ENCODE peak calls at places on chromosome 18, in six cellular contexts. W is kidney, L is choroid plexus epithelial cell, T is brain microvascular endothelial cell, G is PC-3, A is mesothelial cell of epicardium. Z is an unnamed sample.

GRCh38 chr18:75123113-75123512 is 85.8 kb downstream of the PTGR3 start:
- DNase-seq in A (no peak), T (no peak), W (no peak), G (no peak), L (no peak), Z (no peak)

GRCh38 chr18:14974088-14974487 is 226.1 kb downstream of the ANKRD30B start:
- DNase-seq in L (no peak), A (no peak), G (peak; percentile 59), T (no peak), W (no peak), Z (no peak)

GRCh38 chr18:79928563-79928960 is 22.9 kb downstream of the SLC66A2 start:
- DNase-seq in T (no peak), L (no peak), G (no peak), A (no peak), W (peak; percentile 37), Z (no peak)

GRCh38 chr18:52409732-52410131 is 69.7 kb downstream of the DCC start:
- DNase-seq in G (peak; percentile 19), L (no peak), W (no peak), A (no peak), T (no peak), Z (peak; percentile 1)

GRCh38 chr18:79917351-79918088 is 33.9 kb downstream of the SLC66A2 start:
- DNase-seq in W (peak; percentile 61), A (no peak), T (no peak), L (no peak), G (no peak), Z (no peak)

GRCh38 chr18:12637901-12638633 is 19.8 kb downstream of the SPIRE1 start:
- DNase-seq in W (no peak), T (peak; percentile 12), G (peak; percentile 80), L (peak; percentile 37), A (no peak), Z (no peak)

GRCh38 chr18:13136689-13137040 is 81.9 kb upstream of the LDLRAD4 start:
- DNase-seq in W (peak; percentile 87), A (no peak), G (no peak), T (no peak), L (no peak), Z (no peak)

GRCh38 chr18:1840878-1841277 is 730.4 kb downstream of the METTL4 start:
- DNase-seq in W (no peak), G (no peak), A (no peak), L (no peak), T (no peak), Z (no peak)

GRCh38 chr18:51647942-51648341 is 450.5 kb upstream of the MEX3C start:
- DNase-seq in L (no peak), A (no peak), G (no peak), T (no peak), W (no peak), Z (no peak)

GRCh38 chr18:31721596-31721995 is 37.2 kb upstream of the B4GALT6 start:
- DNase-seq in W (no peak), G (no peak), T (no peak), A (no peak), L (no peak), Z (no peak)

GRCh38 chr18:39770399-39770798 is 2184.6 kb upstream of the PIK3C3 start:
- DNase-seq in W (no peak), G (no peak), L (no peak), T (no peak), A (no peak), Z (no peak)

GRCh38 chr18:74562080-74562725 is 27.9 kb downstream of the CNDP1 start:
- DNase-seq in G (no peak), L (no peak), W (no peak), T (no peak), A (no peak), Z (no peak)

GRCh38 chr18:11663630-11664029 is 25.4 kb upstream of the GNAL start:
- DNase-seq in W (no peak), L (no peak), A (no peak), G (no peak), T (no peak), Z (no peak)

GRCh38 chr18:56460590-56460989 is 177.8 kb downstream of the TXNL1 start:
- DNase-seq in A (no peak), T (no peak), W (no peak), L (no peak), G (no peak), Z (no peak)

GRCh38 chr18:68797901-68798300 is at the start of gene CCDC102B:
- DNase-seq in T (peak; percentile 77), A (no peak), W (no peak), G (peak; percentile 52), L (peak; percentile 94), Z (no peak)

GRCh38 chr18:39998332-39998731 is 1956.7 kb upstream of the PIK3C3 start:
- DNase-seq in G (no peak), W (no peak), T (no peak), L (no peak), A (no peak), Z (no peak)

GRCh38 chr18:9609190-9609589 is 5.2 kb downstream of the PPP4R1 start:
- DNase-seq in T (no peak), A (no peak), W (no peak), L (no peak), G (peak; percentile 28), Z (no peak)

DNA sequence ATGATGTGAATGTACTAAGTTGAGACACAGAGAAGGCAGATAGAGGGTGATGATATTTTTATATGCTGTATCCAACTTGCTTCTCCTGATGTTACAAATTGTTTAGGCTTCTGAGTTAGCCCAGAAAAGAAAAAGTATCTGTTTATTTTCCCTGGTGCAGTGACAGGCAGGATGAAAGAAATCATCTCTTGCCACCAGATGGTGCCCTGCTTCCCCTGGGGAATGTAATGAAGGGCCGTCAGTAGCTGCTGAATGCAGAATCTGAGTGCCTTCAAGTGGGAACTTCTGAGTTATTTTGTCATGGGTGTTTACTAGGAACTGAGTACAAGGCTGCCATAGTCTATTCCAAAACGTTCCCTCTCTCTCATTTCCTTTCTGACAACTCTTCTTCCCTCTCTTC is 525.6 kb downstream of the MBD2 start:
- DNase-seq in A (no peak), W (no peak), L (peak; percentile 75), T (peak; percentile 45), G (peak; percentile 60), Z (peak; percentile 3)
- TF ChIP-seq CTCF in A (peak; percentile 19), W (peak; percentile 34), L (peak; percentile 88), T (peak; percentile 71), G (peak; percentile 85), Z (no peak)

GRCh38 chr18:37577051-37577611 is 11.5 kb upstream of the CELF4 start:
- DNase-seq in T (no peak), L (no peak), A (no peak), G (no peak), W (no peak), Z (no peak)

GRCh38 chr18:37575646-37576045 is 10.0 kb upstream of the CELF4 start:
- DNase-seq in L (no peak), A (no peak), W (no peak), G (no peak), T (no peak), Z (no peak)

GRCh38 chr18:37578182-37578678 is 12.6 kb upstream of the CELF4 start:
- DNase-seq in L (no peak), A (no peak), T (no peak), W (no peak), G (no peak), Z (no peak)

GRCh38 chr18:37582306-37582705 is 16.7 kb upstream of the CELF4 start:
- DNase-seq in A (no peak), W (no peak), G (no peak), L (no peak), T (no peak), Z (no peak)

DNA sequence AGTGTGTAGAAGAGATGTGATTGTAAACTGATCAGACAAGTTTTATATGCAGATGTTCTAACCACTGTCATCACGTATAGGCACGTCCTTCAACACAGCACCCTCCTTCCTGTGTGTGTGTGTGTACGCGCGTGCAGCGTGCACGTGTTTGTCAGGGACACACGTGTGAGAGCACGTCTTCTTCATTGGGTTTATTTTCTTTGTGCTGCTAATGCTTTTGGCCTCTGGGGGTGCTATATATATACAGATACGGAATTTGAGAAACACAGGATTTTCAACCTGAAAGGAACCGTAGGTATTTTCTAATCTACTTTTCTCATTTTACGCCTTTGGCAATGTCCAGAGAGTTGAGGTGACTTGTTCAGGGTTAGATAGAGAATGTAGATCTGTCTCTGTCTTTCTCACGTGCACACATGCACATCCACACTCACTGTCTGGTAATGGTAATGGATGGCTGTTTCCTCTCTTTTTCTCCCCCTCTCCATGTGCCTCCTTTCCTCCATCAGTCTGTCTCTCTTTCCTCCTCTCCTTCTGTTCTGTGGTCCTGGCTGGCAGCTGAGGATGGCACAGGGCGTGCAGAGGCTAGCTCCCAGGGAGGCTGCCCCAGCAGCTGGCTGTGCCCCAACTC is 13.4 kb upstream of the CELF4 start:
- DNase-seq in T (peak; percentile 17), L (peak; percentile 46), A (no peak), G (peak; percentile 2), W (no peak), Z (peak; percentile 43)
- TF ChIP-seq CTCF in T (peak; percentile 9), L (peak; percentile 47), A (peak; percentile 67), G (peak; percentile 43), W (peak; percentile 35), Z (peak; percentile 23)

DNA sequence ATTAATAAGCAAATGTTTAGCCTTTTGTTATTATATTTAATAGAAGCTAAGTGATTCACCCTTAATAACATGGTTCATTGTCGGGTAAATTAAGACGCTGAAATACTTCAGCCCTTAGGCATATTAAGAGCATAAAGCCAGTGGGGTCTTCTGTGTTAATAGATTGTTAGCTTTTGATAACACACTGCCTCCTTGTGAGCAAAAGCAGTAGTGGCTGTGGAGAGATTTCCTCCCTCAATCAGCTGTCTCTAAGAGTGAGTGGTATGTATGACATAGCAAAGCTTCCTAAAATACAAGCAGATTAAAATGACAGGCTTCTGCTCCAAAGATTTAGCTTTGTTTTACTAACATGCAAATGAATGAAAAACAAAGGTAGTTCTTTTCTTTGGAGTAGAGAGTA is 143.7 kb upstream of the SYT4 start:
- DNase-seq in G (no peak), W (no peak), L (no peak), A (no peak), T (no peak), Z (no peak)
- TF ChIP-seq CTCF in G (peak; percentile 19), W (no peak), L (peak; percentile 19), A (no peak), T (peak; percentile 45), Z (no peak)

GRCh38 chr18:468841-469796 is 31.4 kb downstream of the COLEC12 start:
- DNase-seq in T (no peak), L (no peak), G (no peak), A (no peak), W (no peak), Z (no peak)
- TF ChIP-seq CTCF in T (no peak), L (no peak), G (no peak), A (no peak), W (no peak), Z (no peak)